ENCODE peak calls at places on chromosomes 4 and X, in eight cellular contexts. L is cardiac muscle cell, M is upper lobe of left lung, S is left ventricle myocardium inferior, A is prostate gland, P is RWPE2, U is sigmoid colon, G is tibial artery. H is an unnamed sample.

GRCh38 chrX:138411048-138411447 is 300.5 kb downstream of the FGF13 start:
- DNase-seq in L (no peak), M (no peak), S (no peak), A (no peak), P (no peak), U (no peak), G (no peak), H (no peak)

GRCh38 chr4:98687876-98688275 is 29.5 kb upstream of the TSPAN5 start:
- DNase-seq in L (no peak), M (no peak), S (no peak), A (no peak), P (no peak), U (no peak), G (no peak), H (no peak)

GRCh38 chrX:39670281-39670680 is 427.5 kb downstream of the BCOR start:
- DNase-seq in L (peak; percentile 24), M (no peak), S (no peak), A (no peak), P (no peak), U (no peak), G (no peak), H (no peak)

GRCh38 chrX:39477438-39478120 is 620.2 kb downstream of the BCOR start:
- DNase-seq in L (peak; percentile 64), M (peak; percentile 57), S (peak; percentile 79), A (no peak), P (no peak), U (no peak), G (no peak), H (peak; percentile 73)

GRCh38 chr4:140633154-140633553 is 64.4 kb upstream of the UCP1 start:
- DNase-seq in L (no peak), M (no peak), S (no peak), A (no peak), P (no peak), U (no peak), G (no peak), H (no peak)

GRCh38 chrX:41085883-41086626 is 810 bp downstream of the USP9X start:
- DNase-seq in L (peak; percentile 50), M (peak; percentile 89), S (peak; percentile 45), A (peak; percentile 28), P (peak; percentile 38), U (peak; percentile 80), G (peak; percentile 41), H (peak; percentile 55)

GRCh38 chrX:103431316-103431715 is 55.0 kb downstream of the BEX3 start:
- DNase-seq in L (no peak), M (no peak), S (no peak), A (no peak), P (no peak), U (no peak), G (no peak), H (no peak)

GRCh38 chr4:145481164-145481941 is at the start of gene SMAD1:
- DNase-seq in L (peak; percentile 94), M (peak; percentile 96), S (peak; percentile 86), A (peak; percentile 83), P (peak; percentile 82), U (peak; percentile 90), G (peak; percentile 86), H (peak; percentile 91)

GRCh38 chr4:16693641-16694040 is 204.8 kb downstream of the LDB2 start:
- DNase-seq in L (no peak), M (no peak), S (no peak), A (no peak), P (no peak), U (no peak), G (no peak), H (no peak)

GRCh38 chrX:341541-342101 is 23.0 kb upstream of the GTPBP6 start:
- DNase-seq in L (no peak), M (peak; percentile 68), S (peak; percentile 11), A (no peak), P (peak; percentile 66), U (peak; percentile 59), G (no peak), H (peak; percentile 44)

GRCh38 chr4:122577808-122578781 is 42.8 kb downstream of the IL21 start:
- DNase-seq in L (peak; percentile 56), M (no peak), S (no peak), A (peak; percentile 17), P (no peak), U (no peak), G (no peak), H (no peak)

GRCh38 chr4:18082254-18082653 is 60.7 kb upstream of the LCORL start:
- DNase-seq in L (no peak), M (no peak), S (no peak), A (no peak), P (no peak), U (no peak), G (no peak), H (no peak)

GRCh38 chrX:47311857-47312774 is 58.3 kb upstream of the ZNF157 start:
- DNase-seq in L (peak; percentile 80), M (no peak), S (no peak), A (peak; percentile 7), P (no peak), U (peak; percentile 69), G (peak; percentile 19), H (no peak)

GRCh38 chr4:186939766-186940165 is 216.1 kb upstream of the FAT1 start:
- DNase-seq in L (no peak), M (no peak), S (no peak), A (no peak), P (no peak), U (no peak), G (no peak), H (no peak)

GRCh38 chr4:10832989-10833635 is 148.5 kb upstream of the CLNK start:
- DNase-seq in L (no peak), M (no peak), S (no peak), A (no peak), P (no peak), U (no peak), G (no peak), H (no peak)

GRCh38 chrX:133575501-133575900 is 160.2 kb upstream of the GPC4 start:
- DNase-seq in L (no peak), M (no peak), S (no peak), A (no peak), P (no peak), U (no peak), G (no peak), H (no peak)

DNA sequence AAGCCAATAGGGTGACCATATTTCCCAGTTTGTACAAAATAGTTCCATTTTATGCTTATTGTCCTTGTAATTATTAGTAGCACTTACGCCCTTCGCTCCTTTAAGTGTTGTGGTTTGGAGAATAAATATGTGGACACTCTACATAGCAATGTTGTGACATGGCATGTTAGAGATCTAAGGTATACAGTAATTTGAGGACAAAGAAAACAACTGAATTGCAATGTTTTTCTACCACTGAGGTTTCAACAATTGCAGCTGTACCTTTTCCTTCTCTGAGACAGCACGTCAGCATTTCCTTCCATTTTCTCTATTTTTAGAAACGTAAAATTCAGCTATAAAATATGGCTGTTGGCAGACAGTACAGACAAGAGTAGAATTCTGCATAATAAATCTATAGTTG is 323.1 kb downstream of the MAPK10 start:
- DNase-seq in L (peak; percentile 42), M (no peak), S (no peak), A (no peak), P (no peak), U (no peak), G (no peak), H (no peak)
- H3K4me3 ChIP-seq in L (no peak overlapping the region), M (no peak overlapping the region), S (no peak overlapping the region), A (no peak overlapping the region), P (no peak overlapping the region), U (no peak overlapping the region), G (no peak overlapping the region), H (no peak overlapping the region)

GRCh38 chr4:2411786-2412510 is 6.5 kb downstream of the ZFYVE28 start:
- DNase-seq in L (no peak), M (peak; percentile 54), S (no peak), A (no peak), P (peak; percentile 43), U (no peak), G (no peak), H (no peak)
- H3K4me1 ChIP-seq in L (peaks cover 9% of the 10 kb centered on the region), M (peaks cover 48% of the 10 kb centered on the region), S (peaks cover 48% of the 10 kb centered on the region), A (peaks cover 2% of the 10 kb centered on the region), P (peaks cover 16% of the 10 kb centered on the region), U (no peaks in the 10 kb centered on the region), G (no peaks in the 10 kb centered on the region), H (no peaks in the 10 kb centered on the region)

GRCh38 chr4:123856689-123857545 is 460.3 kb downstream of the SPRY1 start:
- DNase-seq in L (peak; percentile 79), M (no peak), S (peak; percentile 39), A (peak; percentile 8), P (no peak), U (no peak), G (peak; percentile 27), H (peak; percentile 60)
- H3K27ac ChIP-seq in L (peak overlapping the region; percentile 97), M (peak overlapping the region; percentile 38), S (peak overlapping the region; percentile 87), A (no peak overlapping the region), P (no peak overlapping the region), U (peak overlapping the region; percentile 58), G (peak overlapping the region; percentile 31), H (peak overlapping the region; percentile 76)

DNA sequence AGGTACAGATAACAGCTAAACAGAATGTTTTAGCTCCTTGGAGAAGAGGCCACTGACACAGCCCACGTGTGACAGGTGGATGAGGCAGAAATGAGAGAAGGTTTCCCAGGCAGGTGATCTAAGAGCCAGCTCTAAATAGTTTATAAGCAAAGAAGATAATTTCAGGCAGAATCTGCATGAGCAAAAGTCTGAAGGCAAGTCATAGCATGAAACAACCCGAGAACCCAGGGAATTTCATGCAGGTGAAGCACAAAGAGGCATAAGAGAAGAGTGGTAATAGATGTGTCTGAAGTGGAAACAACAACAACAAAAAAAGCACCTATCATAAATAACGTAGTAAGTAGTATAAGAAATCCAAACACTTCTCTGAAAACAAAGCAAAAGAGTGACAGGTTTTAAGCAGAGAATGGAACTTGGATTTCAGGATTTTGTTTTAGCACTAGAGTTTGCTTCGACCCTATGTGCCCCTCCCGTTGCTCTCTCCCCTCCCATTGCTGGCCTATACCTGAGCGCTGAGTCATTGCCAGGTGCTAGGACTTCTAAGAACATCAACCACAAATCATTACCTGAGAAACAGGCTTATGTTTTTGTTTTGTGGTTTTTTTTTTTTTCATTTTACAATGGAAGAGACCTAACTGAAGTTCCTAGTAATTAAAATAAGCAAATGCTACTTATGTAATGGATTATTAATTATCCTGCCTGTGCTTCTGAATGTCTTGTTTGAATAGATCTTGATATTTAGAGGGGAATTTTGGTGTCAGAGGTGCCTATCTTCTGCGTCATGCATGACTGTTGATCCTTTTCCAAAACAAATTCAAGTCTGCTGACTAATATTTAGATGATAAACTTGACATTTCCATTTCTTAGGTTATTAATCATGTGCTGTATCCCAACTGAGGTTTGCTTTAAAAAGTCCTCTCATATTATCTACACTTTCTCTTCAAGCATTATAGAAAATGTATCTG is 275.6 kb upstream of the CPEB2 start:
- DNase-seq in L (peak; percentile 24), M (no peak), S (no peak), A (peak; percentile 38), P (peak; percentile 85), U (no peak), G (no peak), H (no peak)
- H3K4me3 ChIP-seq in L (no peak overlapping the region), M (no peak overlapping the region), S (no peak overlapping the region), A (no peak overlapping the region), P (no peak overlapping the region), U (no peak overlapping the region), G (no peak overlapping the region), H (no peak overlapping the region)